ENCODE peak calls at places on chromosomes 3 and 15, in four cellular contexts. E, O, V and N are unnamed samples.

GRCh38 chr3:37863949-37864822 is 2.5 kb downstream of the CTDSPL start:
- DNase-seq in E (no peak), O (no peak), V (no peak), N (no peak)

GRCh38 chr3:58176185-58176530 is 34.6 kb downstream of the DNASE1L3 start:
- DNase-seq in E (no peak), O (no peak), V (peak; percentile 26), N (no peak)

GRCh38 chr15:81184188-81184587 is 12.5 kb upstream of the IL16 start:
- DNase-seq in E (no peak), O (no peak), V (no peak), N (no peak)

GRCh38 chr15:68328485-68328884 is 50.9 kb downstream of the FEM1B start:
- DNase-seq in E (no peak), O (no peak), V (no peak), N (no peak)

GRCh38 chr3:151895478-151895877 is 22.0 kb downstream of the SUCNR1 start:
- DNase-seq in E (no peak), O (no peak), V (no peak), N (peak; percentile 12)

GRCh38 chr15:80635953-80636352 is 59.2 kb upstream of the ABHD17C start:
- DNase-seq in E (no peak), O (no peak), V (no peak), N (no peak)

GRCh38 chr15:90913398-90913944 is 10.4 kb downstream of the MAN2A2 start:
- DNase-seq in E (no peak), O (no peak), V (no peak), N (no peak)

GRCh38 chr3:50418845-50419244 is 59.5 kb upstream of the TMEM115 start:
- DNase-seq in E (no peak), O (no peak), V (no peak), N (no peak)

GRCh38 chr15:59812185-59812870 is 123.2 kb upstream of the BNIP2 start:
- DNase-seq in E (no peak), O (no peak), V (no peak), N (no peak)

GRCh38 chr3:100401674-100402036 is 316 bp downstream of the LNP1 start:
- DNase-seq in E (peak; percentile 48), O (peak; percentile 55), V (peak; percentile 56), N (no peak)

GRCh38 chr3:129654126-129654525 is 47.6 kb upstream of the PLXND1 start:
- DNase-seq in E (no peak), O (no peak), V (no peak), N (no peak)

GRCh38 chr3:155676252-155676981 is 68.5 kb downstream of the PLCH1 start:
- DNase-seq in E (no peak), O (peak; percentile 45), V (no peak), N (no peak)

GRCh38 chr3:6282920-6283319 is 578.0 kb upstream of the GRM7 start:
- DNase-seq in E (no peak), O (no peak), V (peak; percentile 55), N (no peak)

GRCh38 chr3:3778216-3778615 is 21.0 kb upstream of the LRRN1 start:
- DNase-seq in E (no peak), O (no peak), V (no peak), N (no peak)

GRCh38 chr3:31462050-31462569 is 70.6 kb upstream of the STT3B start:
- DNase-seq in E (no peak), O (no peak), V (no peak), N (peak; percentile 82)

GRCh38 chr15:31327674-31328424 is 1.2 kb downstream of the KLF13 start:
- DNase-seq in E (peak; percentile 81), O (no peak), V (peak; percentile 78), N (peak; percentile 89)

GRCh38 chr3:156689589-156689988 is 15.2 kb downstream of the TIPARP start:
- DNase-seq in E (no peak), O (no peak), V (no peak), N (no peak)

GRCh38 chr3:83928391-83928790 is 1030.4 kb upstream of the CADM2 start:
- DNase-seq in E (no peak), O (no peak), V (no peak), N (no peak)

GRCh38 chr15:93180656-93181055 is 91.6 kb upstream of the RGMA start:
- DNase-seq in E (no peak), O (no peak), V (no peak), N (no peak)

GRCh38 chr15:69035918-69036258 is 21.4 kb downstream of the NOX5 start:
- DNase-seq in E (no peak), O (no peak), V (no peak), N (no peak)

GRCh38 chr3:58206406-58207011 is 4.3 kb downstream of the DNASE1L3 start:
- DNase-seq in E (no peak), O (no peak), V (no peak), N (no peak)

GRCh38 chr3:71313844-71314243 is 269.7 kb downstream of the FOXP1 start:
- DNase-seq in E (no peak), O (no peak), V (no peak), N (no peak)

GRCh38 chr15:41671656-41672636 is 11.7 kb downstream of the MGA start:
- DNase-seq in E (no peak), O (no peak), V (no peak), N (no peak)

GRCh38 chr15:28003302-28004037 is 95.6 kb downstream of the OCA2 start:
- DNase-seq in E (no peak), O (no peak), V (no peak), N (no peak)

GRCh38 chr3:72169561-72170472 is 384.9 kb upstream of the PROK2 start:
- DNase-seq in E (no peak), O (no peak), V (no peak), N (no peak)

GRCh38 chr3:117526485-117527079 is 817.0 kb downstream of the TUSC7 start:
- DNase-seq in E (no peak), O (no peak), V (peak; percentile 44), N (no peak)

GRCh38 chr3:138471481-138471880 is 37.1 kb downstream of the ESYT3 start:
- DNase-seq in E (no peak), O (no peak), V (no peak), N (no peak)

GRCh38 chr3:149596136-149596770 is 61.6 kb downstream of the WWTR1 start:
- DNase-seq in E (no peak), O (no peak), V (no peak), N (no peak)

GRCh38 chr3:14016900-14017475 is 107.7 kb downstream of the CHCHD4 start:
- DNase-seq in E (no peak), O (no peak), V (no peak), N (no peak)

DNA sequence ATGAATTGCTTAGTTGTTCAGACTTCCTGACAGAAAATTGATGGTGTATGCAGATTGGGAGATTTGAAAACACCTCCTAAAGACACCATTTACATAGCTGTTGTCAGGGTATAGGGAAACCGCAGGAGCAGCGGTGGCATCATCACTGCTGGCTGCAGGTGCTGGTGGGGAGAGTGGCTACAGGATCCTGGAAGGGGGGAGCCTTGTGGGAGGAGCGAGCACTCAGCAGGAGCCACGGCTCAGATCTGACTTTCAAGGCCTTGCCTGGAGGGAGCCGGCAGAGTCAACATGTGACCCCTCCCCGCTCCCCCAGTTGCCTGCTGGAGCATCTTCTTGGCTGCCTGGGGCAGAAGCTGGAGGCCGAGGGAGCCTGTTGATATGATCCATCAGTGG is 26.1 kb downstream of the EDEM1 start:
- DNase-seq in E (no peak), O (no peak), V (no peak), N (no peak)
- H3K36me3 ChIP-seq in E (peaks cover 99% of the 10 kb centered on the region), O (peaks cover 63% of the 10 kb centered on the region), V (peaks cover 17% of the 10 kb centered on the region), N (peaks cover 90% of the 10 kb centered on the region)

GRCh38 chr15:43360821-43361220 is 10.0 kb downstream of the ZSCAN29 start:
- DNase-seq in E (no peak), O (no peak), V (no peak), N (no peak)
- H3K9me3 ChIP-seq in E (peaks cover 53% of the 10 kb centered on the region), O (peaks cover 39% of the 10 kb centered on the region), V (peaks cover 12% of the 10 kb centered on the region), N (peaks cover 28% of the 10 kb centered on the region)

GRCh38 chr15:48584090-48584831 is 61.2 kb downstream of the FBN1 start:
- DNase-seq in E (no peak), O (no peak), V (no peak), N (no peak)
- H3K36me3 ChIP-seq in E (no peaks in the 10 kb centered on the region), O (peaks cover 26% of the 10 kb centered on the region), V (no peaks in the 10 kb centered on the region), N (no peaks in the 10 kb centered on the region)

DNA sequence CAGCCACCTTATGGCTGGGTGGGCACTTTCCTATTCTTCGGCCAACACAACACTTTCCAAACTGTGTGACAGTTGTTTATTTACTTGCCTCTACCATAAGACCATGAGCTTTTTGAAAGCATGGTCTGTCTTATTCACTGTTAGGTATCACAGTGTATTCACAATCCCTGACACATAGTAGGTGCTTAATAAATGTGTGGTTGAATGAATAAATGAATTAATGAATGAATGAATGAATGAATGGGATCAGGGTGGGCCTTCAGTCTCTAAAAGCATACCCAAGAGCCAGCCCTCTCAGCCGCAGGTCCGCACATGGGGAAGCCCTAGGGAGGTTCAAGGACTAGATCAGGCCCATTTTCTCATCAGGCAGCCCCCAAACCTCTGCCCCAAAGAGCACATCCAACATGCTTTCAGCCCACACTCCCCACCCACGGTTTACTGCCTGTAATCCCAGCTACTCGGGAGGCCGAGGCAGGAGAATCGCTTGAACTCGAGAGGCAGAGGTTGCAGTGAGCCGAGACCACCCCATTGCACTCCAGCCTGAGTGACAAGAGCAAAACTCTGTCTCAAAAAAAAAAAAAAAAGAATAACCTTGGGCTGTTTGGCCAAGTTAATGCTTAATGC is 95.9 kb downstream of the LIPC start:
- DNase-seq in E (no peak), O (no peak), V (no peak), N (no peak)
- H3K9me3 ChIP-seq in E (no peaks in the 10 kb centered on the region), O (no peaks in the 10 kb centered on the region), V (no peaks in the 10 kb centered on the region), N (no peaks in the 10 kb centered on the region)

GRCh38 chr3:197242784-197243432 is 55.5 kb downstream of the DLG1 start:
- DNase-seq in E (no peak), O (no peak), V (no peak), N (no peak)
- H3K36me3 ChIP-seq in E (peaks cover 24% of the 10 kb centered on the region), O (peaks cover 56% of the 10 kb centered on the region), V (no peaks in the 10 kb centered on the region), N (no peaks in the 10 kb centered on the region)

GRCh38 chr3:7498722-7499121 is 637.8 kb downstream of the GRM7 start:
- DNase-seq in E (no peak), O (no peak), V (no peak), N (no peak)
- H3K9me3 ChIP-seq in E (no peaks in the 10 kb centered on the region), O (peaks cover under 1% of the 10 kb centered on the region), V (peaks cover 9% of the 10 kb centered on the region), N (no peaks in the 10 kb centered on the region)

GRCh38 chr15:43799209-43799944 is 643 bp downstream of the SERINC4 start:
- DNase-seq in E (no peak), O (no peak), V (no peak), N (no peak)
- H3K36me3 ChIP-seq in E (peaks cover 47% of the 10 kb centered on the region), O (peaks cover 99% of the 10 kb centered on the region), V (no peaks in the 10 kb centered on the region), N (peaks cover 37% of the 10 kb centered on the region)

DNA sequence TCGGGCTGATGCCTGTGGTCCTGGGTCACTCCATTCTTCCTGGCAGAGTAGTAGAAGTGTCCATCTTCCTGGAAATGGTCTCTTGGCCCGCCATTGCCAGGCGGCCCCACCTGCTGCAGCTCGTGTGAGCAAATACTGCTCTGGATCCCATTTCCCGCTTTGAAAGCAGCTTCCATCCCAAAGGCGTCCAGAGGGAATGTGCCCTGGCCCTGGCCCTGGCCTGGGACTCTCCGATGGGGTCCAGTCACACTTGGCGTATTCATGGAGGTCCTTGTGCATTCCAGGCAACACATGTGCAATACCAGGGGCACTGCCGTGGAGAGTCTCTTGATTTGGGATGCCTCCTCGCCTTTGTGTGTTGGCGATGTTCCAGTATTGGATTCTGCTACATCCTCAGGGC is 111.1 kb downstream of the SNRPN start:
- DNase-seq in E (no peak), O (no peak), V (no peak), N (no peak)
- H3K9me3 ChIP-seq in E (peaks cover 93% of the 10 kb centered on the region), O (peaks cover 81% of the 10 kb centered on the region), V (peaks cover 97% of the 10 kb centered on the region), N (peaks cover 34% of the 10 kb centered on the region)